ENCODE peak calls at places on chromosomes 5 and 9, in four cellular contexts. One of them, this sample, is unnamed.

GRCh38 chr9:134784612-134785305 is 95.9 kb upstream of the FCN2 start:
- DNase-seq in ACHN: no peak
- DNase-seq in pons: no peak
- DNase-seq in dorsolateral prefrontal cortex: no peak
- DNase-seq in this sample: no peak

GRCh38 chr9:99137225-99137624 is 32.3 kb downstream of the TGFBR1 start:
- DNase-seq in ACHN: no peak
- DNase-seq in pons: peak
- DNase-seq in dorsolateral prefrontal cortex: no peak
- DNase-seq in this sample: no peak

GRCh38 chr9:93808115-93809029 is 146.8 kb downstream of the BARX1 start:
- DNase-seq in ACHN: no peak
- DNase-seq in pons: no peak
- DNase-seq in dorsolateral prefrontal cortex: no peak
- DNase-seq in this sample: no peak

GRCh38 chr5:1029270-1029944 is 20.8 kb downstream of the NKD2 start:
- DNase-seq in ACHN: no peak
- DNase-seq in pons: no peak
- DNase-seq in dorsolateral prefrontal cortex: no peak
- DNase-seq in this sample: no peak

GRCh38 chr9:109277451-109277850 is 43.4 kb downstream of the EPB41L4B start:
- DNase-seq in ACHN: no peak
- DNase-seq in pons: no peak
- DNase-seq in dorsolateral prefrontal cortex: no peak
- DNase-seq in this sample: no peak

GRCh38 chr5:380701-381309 is 59.3 kb downstream of the AHRR start:
- DNase-seq in ACHN: no peak
- DNase-seq in pons: no peak
- DNase-seq in dorsolateral prefrontal cortex: no peak
- DNase-seq in this sample: no peak

GRCh38 chr9:94932647-94933415 is 206.3 kb downstream of the AOPEP start:
- DNase-seq in ACHN: no peak
- DNase-seq in pons: no peak
- DNase-seq in dorsolateral prefrontal cortex: no peak
- DNase-seq in this sample: no peak

GRCh38 chr9:34465468-34465867 is 6.9 kb downstream of the DNAI1 start:
- DNase-seq in ACHN: no peak
- DNase-seq in pons: no peak
- DNase-seq in dorsolateral prefrontal cortex: no peak
- DNase-seq in this sample: no peak

GRCh38 chr5:155700333-155700732 is 626.6 kb upstream of the SGCD start:
- DNase-seq in ACHN: no peak
- DNase-seq in pons: no peak
- DNase-seq in dorsolateral prefrontal cortex: no peak
- DNase-seq in this sample: no peak

GRCh38 chr9:35813434-35814105 is 1.3 kb downstream of the HINT2 start:
- DNase-seq in ACHN: peak
- DNase-seq in pons: no peak
- DNase-seq in dorsolateral prefrontal cortex: no peak
- DNase-seq in this sample: no peak

This sample was measured in H54.